ENCODE peak calls at places on chromosome 18, in five cellular contexts. One of them, this sample, is unnamed.

GRCh38 chr18:10546557-10547300 is 20.9 kb downstream of the NAPG start:
- DNase-seq in GM06990: no peak
- DNase-seq in epithelial cell of esophagus: no peak
- DNase-seq in coronary artery: no peak
- DNase-seq in foreskin fibroblast: no peak
- DNase-seq in this sample: no peak

GRCh38 chr18:1149709-1150108 is 245.0 kb downstream of the ADCYAP1 start:
- DNase-seq in GM06990: no peak
- DNase-seq in epithelial cell of esophagus: no peak
- DNase-seq in coronary artery: no peak
- DNase-seq in foreskin fibroblast: no peak
- DNase-seq in this sample: no peak

GRCh38 chr18:79532690-79533058 is 136.9 kb downstream of the NFATC1 start:
- DNase-seq in GM06990: peak; percentile 3
- DNase-seq in epithelial cell of esophagus: no peak
- DNase-seq in coronary artery: no peak
- DNase-seq in foreskin fibroblast: no peak
- DNase-seq in this sample: no peak

GRCh38 chr18:6557052-6557451 is 142.3 kb upstream of the L3MBTL4 start:
- DNase-seq in GM06990: no peak
- DNase-seq in epithelial cell of esophagus: no peak
- DNase-seq in coronary artery: no peak
- DNase-seq in foreskin fibroblast: no peak
- DNase-seq in this sample: no peak

GRCh38 chr18:31183302-31183701 is 20.6 kb upstream of the DSC1 start:
- DNase-seq in GM06990: no peak
- DNase-seq in epithelial cell of esophagus: no peak
- DNase-seq in coronary artery: no peak
- DNase-seq in foreskin fibroblast: no peak
- DNase-seq in this sample: no peak

GRCh38 chr18:75248426-75249191 is 38.0 kb downstream of the TSHZ1 start:
- DNase-seq in GM06990: no peak
- DNase-seq in epithelial cell of esophagus: no peak
- DNase-seq in coronary artery: no peak
- DNase-seq in foreskin fibroblast: peak; percentile 45
- DNase-seq in this sample: no peak

GRCh38 chr18:72993245-72993644 is 125.5 kb upstream of the NETO1 start:
- DNase-seq in GM06990: no peak
- DNase-seq in epithelial cell of esophagus: peak; percentile 56
- DNase-seq in coronary artery: no peak
- DNase-seq in foreskin fibroblast: no peak
- DNase-seq in this sample: no peak

GRCh38 chr18:53792762-53793161 is 431.7 kb downstream of the MBD2 start:
- DNase-seq in GM06990: no peak
- DNase-seq in epithelial cell of esophagus: no peak
- DNase-seq in coronary artery: no peak
- DNase-seq in foreskin fibroblast: no peak
- DNase-seq in this sample: no peak

GRCh38 chr18:50469380-50469781 is 90.5 kb upstream of the MAPK4 start:
- DNase-seq in GM06990: no peak
- DNase-seq in epithelial cell of esophagus: no peak
- DNase-seq in coronary artery: peak; percentile 78
- DNase-seq in foreskin fibroblast: no peak
- DNase-seq in this sample: no peak

GRCh38 chr18:3466872-3467271 is 16.9 kb downstream of the TGIF1 start:
- DNase-seq in GM06990: no peak
- DNase-seq in epithelial cell of esophagus: peak; percentile 19
- DNase-seq in coronary artery: no peak
- DNase-seq in foreskin fibroblast: peak; percentile 34
- DNase-seq in this sample: no peak

GRCh38 chr18:70322928-70323327 is 34.1 kb downstream of the SOCS6 start:
- DNase-seq in GM06990: no peak
- DNase-seq in epithelial cell of esophagus: peak; percentile 70
- DNase-seq in coronary artery: no peak
- DNase-seq in foreskin fibroblast: peak; percentile 73
- DNase-seq in this sample: no peak

GRCh38 chr18:41113885-41114482 is 841.0 kb upstream of the PIK3C3 start:
- DNase-seq in GM06990: no peak
- DNase-seq in epithelial cell of esophagus: peak; percentile 44
- DNase-seq in coronary artery: no peak
- DNase-seq in foreskin fibroblast: peak; percentile 25
- DNase-seq in this sample: no peak

GRCh38 chr18:3441290-3441689 is 8.7 kb upstream of the TGIF1 start:
- DNase-seq in GM06990: no peak
- DNase-seq in epithelial cell of esophagus: no peak
- DNase-seq in coronary artery: no peak
- DNase-seq in foreskin fibroblast: peak; percentile 61
- DNase-seq in this sample: no peak

GRCh38 chr18:38301621-38302020 is 736.0 kb upstream of the CELF4 start:
- DNase-seq in GM06990: no peak
- DNase-seq in epithelial cell of esophagus: peak; percentile 56
- DNase-seq in coronary artery: no peak
- DNase-seq in foreskin fibroblast: no peak
- DNase-seq in this sample: peak; percentile 2

GRCh38 chr18:12376034-12376717 is 851 bp downstream of the AFG3L2 start:
- DNase-seq in GM06990: peak; percentile 53
- DNase-seq in epithelial cell of esophagus: peak; percentile 36
- DNase-seq in coronary artery: no peak
- DNase-seq in foreskin fibroblast: peak; percentile 23
- DNase-seq in this sample: peak; percentile 37

GRCh38 chr18:74153377-74153776 is 5.1 kb downstream of the TIMM21 start:
- DNase-seq in GM06990: no peak
- DNase-seq in epithelial cell of esophagus: no peak
- DNase-seq in coronary artery: no peak
- DNase-seq in foreskin fibroblast: no peak
- DNase-seq in this sample: no peak

GRCh38 chr18:74153793-74154192 is 5.5 kb downstream of the TIMM21 start:
- DNase-seq in GM06990: no peak
- DNase-seq in epithelial cell of esophagus: no peak
- DNase-seq in coronary artery: no peak
- DNase-seq in foreskin fibroblast: no peak
- DNase-seq in this sample: no peak

GRCh38 chr18:74152906-74153305 is 4.6 kb downstream of the TIMM21 start:
- DNase-seq in GM06990: no peak
- DNase-seq in epithelial cell of esophagus: no peak
- DNase-seq in coronary artery: no peak
- DNase-seq in foreskin fibroblast: no peak
- DNase-seq in this sample: no peak

GRCh38 chr18:74152270-74152669 is 3.9 kb downstream of the TIMM21 start:
- DNase-seq in GM06990: no peak
- DNase-seq in epithelial cell of esophagus: no peak
- DNase-seq in coronary artery: no peak
- DNase-seq in foreskin fibroblast: no peak
- DNase-seq in this sample: no peak

DNA sequence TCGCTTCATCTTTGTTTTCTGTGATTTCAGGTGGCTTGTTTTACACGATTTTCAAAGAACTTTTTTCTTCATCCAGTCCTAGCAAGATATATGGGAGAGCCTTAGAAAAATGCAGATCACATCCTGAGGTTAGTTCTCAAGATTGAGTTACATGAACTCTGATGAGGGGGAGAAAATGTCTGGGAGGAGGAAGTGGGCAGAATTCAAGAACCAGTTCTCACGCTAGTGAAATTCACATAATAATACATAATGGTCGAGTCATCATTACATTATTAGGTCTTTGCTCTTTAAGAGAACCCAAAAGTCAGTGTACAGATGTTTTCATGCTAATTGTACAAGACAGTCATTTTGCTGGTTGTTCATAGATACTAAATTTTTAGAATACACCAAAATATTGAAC is 7.0 kb downstream of the TIMM21 start:
- DNase-seq in GM06990: no peak
- DNase-seq in epithelial cell of esophagus: no peak
- DNase-seq in coronary artery: no peak
- DNase-seq in foreskin fibroblast: no peak
- DNase-seq in this sample: no peak
- TF ChIP-seq CTCF in GM06990: no peak
- TF ChIP-seq CTCF in epithelial cell of esophagus: no peak
- TF ChIP-seq CTCF in coronary artery: no peak
- TF ChIP-seq CTCF in foreskin fibroblast: no peak
- TF ChIP-seq CTCF in this sample: no peak

GRCh38 chr18:48026216-48026615 is 95.8 kb upstream of the SMAD2 start:
- DNase-seq in GM06990: no peak
- DNase-seq in epithelial cell of esophagus: no peak
- DNase-seq in coronary artery: no peak
- DNase-seq in foreskin fibroblast: no peak
- DNase-seq in this sample: no peak

GRCh38 chr18:48028716-48029115 is 98.3 kb upstream of the SMAD2 start:
- DNase-seq in GM06990: no peak
- DNase-seq in epithelial cell of esophagus: peak; percentile 62
- DNase-seq in coronary artery: no peak
- DNase-seq in foreskin fibroblast: no peak
- DNase-seq in this sample: peak; percentile 57

GRCh38 chr18:48027401-48027931 is 97.0 kb upstream of the SMAD2 start:
- DNase-seq in GM06990: no peak
- DNase-seq in epithelial cell of esophagus: no peak
- DNase-seq in coronary artery: no peak
- DNase-seq in foreskin fibroblast: no peak
- DNase-seq in this sample: no peak

GRCh38 chr18:48029296-48029986 is 99.0 kb upstream of the SMAD2 start:
- DNase-seq in GM06990: no peak
- DNase-seq in epithelial cell of esophagus: no peak
- DNase-seq in coronary artery: no peak
- DNase-seq in foreskin fibroblast: no peak
- DNase-seq in this sample: no peak

GRCh38 chr18:48028081-48028480 is 97.6 kb upstream of the SMAD2 start:
- DNase-seq in GM06990: no peak
- DNase-seq in epithelial cell of esophagus: no peak
- DNase-seq in coronary artery: no peak
- DNase-seq in foreskin fibroblast: no peak
- DNase-seq in this sample: no peak
- TF ChIP-seq CTCF in GM06990: no peak
- TF ChIP-seq CTCF in epithelial cell of esophagus: no peak
- TF ChIP-seq CTCF in coronary artery: no peak
- TF ChIP-seq CTCF in foreskin fibroblast: no peak
- TF ChIP-seq CTCF in this sample: no peak

GRCh38 chr18:7629416-7629815 is 62.3 kb downstream of the PTPRM start:
- DNase-seq in GM06990: no peak
- DNase-seq in epithelial cell of esophagus: no peak
- DNase-seq in coronary artery: no peak
- DNase-seq in foreskin fibroblast: no peak
- DNase-seq in this sample: no peak

GRCh38 chr18:7624697-7625096 is 57.6 kb downstream of the PTPRM start:
- DNase-seq in GM06990: no peak
- DNase-seq in epithelial cell of esophagus: no peak
- DNase-seq in coronary artery: no peak
- DNase-seq in foreskin fibroblast: no peak
- DNase-seq in this sample: no peak

GRCh38 chr18:7626175-7626921 is 59.2 kb downstream of the PTPRM start:
- DNase-seq in GM06990: no peak
- DNase-seq in epithelial cell of esophagus: no peak
- DNase-seq in coronary artery: no peak
- DNase-seq in foreskin fibroblast: peak; percentile 8
- DNase-seq in this sample: no peak

GRCh38 chr18:7623681-7624080 is 56.6 kb downstream of the PTPRM start:
- DNase-seq in GM06990: no peak
- DNase-seq in epithelial cell of esophagus: no peak
- DNase-seq in coronary artery: no peak
- DNase-seq in foreskin fibroblast: no peak
- DNase-seq in this sample: no peak

GRCh38 chr18:7626922-7627440 is 59.9 kb downstream of the PTPRM start:
- DNase-seq in GM06990: no peak
- DNase-seq in epithelial cell of esophagus: peak; percentile 49
- DNase-seq in coronary artery: no peak
- DNase-seq in foreskin fibroblast: peak; percentile 68
- DNase-seq in this sample: peak; percentile 9
- TF ChIP-seq CTCF in GM06990: no peak
- TF ChIP-seq CTCF in epithelial cell of esophagus: no peak
- TF ChIP-seq CTCF in coronary artery: no peak
- TF ChIP-seq CTCF in foreskin fibroblast: peak; percentile 33
- TF ChIP-seq CTCF in this sample: no peak

DNA sequence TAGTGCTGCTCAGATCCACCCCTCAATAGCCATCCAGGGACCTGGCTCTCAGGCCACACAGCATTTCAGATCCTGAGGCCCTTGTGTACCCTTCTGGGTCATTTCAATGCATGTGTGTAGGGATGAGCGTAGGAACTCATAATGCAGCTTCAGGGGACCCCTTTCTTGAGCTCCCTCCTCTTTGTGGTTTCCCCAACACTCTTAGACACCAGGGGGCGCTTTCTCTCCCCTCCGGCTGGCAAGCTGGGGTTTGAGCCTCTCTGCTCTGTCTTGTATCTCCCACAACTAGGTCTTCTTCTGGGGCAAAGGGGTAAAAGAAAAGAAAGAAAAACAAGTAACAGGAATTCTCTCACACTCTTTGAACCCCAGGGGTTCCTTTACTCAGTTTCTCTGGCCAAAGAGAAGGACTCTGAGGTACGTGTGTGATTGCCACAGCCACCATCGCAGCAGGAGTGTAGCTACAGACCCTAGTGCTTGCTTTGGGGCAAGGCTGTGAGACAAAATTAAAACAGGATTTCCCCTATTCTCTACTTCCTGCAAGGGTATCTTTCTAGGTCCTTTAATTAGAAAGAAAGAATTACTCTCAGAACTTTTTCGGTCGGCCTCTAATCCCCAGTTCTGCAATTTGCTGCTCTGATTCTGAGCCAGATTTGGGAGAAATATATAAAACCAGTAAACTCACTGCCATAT is 38.0 kb downstream of the CABYR start:
- DNase-seq in GM06990: peak; percentile 71
- DNase-seq in epithelial cell of esophagus: peak; percentile 66
- DNase-seq in coronary artery: no peak
- DNase-seq in foreskin fibroblast: peak; percentile 64
- DNase-seq in this sample: peak; percentile 37
- TF ChIP-seq CTCF in GM06990: peak; percentile 86
- TF ChIP-seq CTCF in epithelial cell of esophagus: peak; percentile 90
- TF ChIP-seq CTCF in coronary artery: no peak
- TF ChIP-seq CTCF in foreskin fibroblast: peak; percentile 73
- TF ChIP-seq CTCF in this sample: peak; percentile 75

DNA sequence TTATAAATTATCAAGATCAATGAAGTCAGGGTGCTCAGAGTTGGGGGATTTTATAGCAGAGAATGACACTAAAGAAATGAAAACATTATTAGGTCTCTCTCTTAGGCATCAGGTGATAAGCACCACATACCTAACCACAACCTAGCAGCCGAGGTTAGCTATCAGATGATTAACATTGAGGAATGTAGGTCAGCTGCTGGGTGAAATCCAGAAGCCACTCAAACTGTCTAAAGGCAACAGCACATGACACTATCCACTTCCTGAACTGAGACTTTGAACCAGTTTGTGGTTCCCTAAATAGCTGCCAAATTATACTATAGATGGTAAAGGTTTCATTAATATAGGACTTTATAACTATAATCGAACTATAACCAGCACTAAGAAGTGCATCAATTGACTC is 4.7 kb downstream of the EPG5 start:
- DNase-seq in GM06990: no peak
- DNase-seq in epithelial cell of esophagus: peak; percentile 56
- DNase-seq in coronary artery: no peak
- DNase-seq in foreskin fibroblast: peak; percentile 57
- DNase-seq in this sample: peak; percentile 18
- TF ChIP-seq CTCF in GM06990: no peak
- TF ChIP-seq CTCF in epithelial cell of esophagus: no peak
- TF ChIP-seq CTCF in coronary artery: no peak
- TF ChIP-seq CTCF in foreskin fibroblast: no peak
- TF ChIP-seq CTCF in this sample: no peak

GRCh38 chr18:36947820-36948348 is 119.0 kb downstream of the KIAA1328 start:
- DNase-seq in GM06990: no peak
- DNase-seq in epithelial cell of esophagus: peak; percentile 84
- DNase-seq in coronary artery: no peak
- DNase-seq in foreskin fibroblast: no peak
- DNase-seq in this sample: no peak

GRCh38 chr18:36942264-36942663 is 113.3 kb downstream of the KIAA1328 start:
- DNase-seq in GM06990: peak; percentile 17
- DNase-seq in epithelial cell of esophagus: peak; percentile 64
- DNase-seq in coronary artery: no peak
- DNase-seq in foreskin fibroblast: peak; percentile 63
- DNase-seq in this sample: no peak
- TF ChIP-seq CTCF in GM06990: peak; percentile 70
- TF ChIP-seq CTCF in epithelial cell of esophagus: peak; percentile 75
- TF ChIP-seq CTCF in coronary artery: no peak
- TF ChIP-seq CTCF in foreskin fibroblast: peak; percentile 57
- TF ChIP-seq CTCF in this sample: no peak